ENCODE peak calls at places on chromosome 13, in six cellular contexts. One of them, this sample, is unnamed. For H3K9me2, the result is how much of the 10 kb centered on the place peaks cover.

GRCh38 chr13:84810781-84811180 is 928.5 kb upstream of the SLITRK1 start:
- DNase-seq in PC-3: no peak
- DNase-seq in SK-N-SH: no peak
- DNase-seq in HCT116: no peak
- DNase-seq in hepatocyte: no peak
- DNase-seq in OCI-LY7: no peak
- DNase-seq in this sample: no peak

GRCh38 chr13:34349091-34349722 is 531.3 kb downstream of the RFC3 start:
- DNase-seq in PC-3: peak
- DNase-seq in SK-N-SH: no peak
- DNase-seq in hepatocyte: peak
- DNase-seq in OCI-LY7: no peak
- DNase-seq in HCT116: no peak
- DNase-seq in this sample: peak

GRCh38 chr13:91659583-91660415 is 261.4 kb downstream of the GPC5 start:
- DNase-seq in PC-3: no peak
- DNase-seq in HCT116: no peak
- DNase-seq in hepatocyte: no peak
- DNase-seq in OCI-LY7: no peak
- DNase-seq in SK-N-SH: no peak
- DNase-seq in this sample: no peak

GRCh38 chr13:112711528-112712265 is 21.9 kb downstream of the ATP11A start:
- DNase-seq in hepatocyte: peak
- DNase-seq in OCI-LY7: no peak
- DNase-seq in SK-N-SH: no peak
- DNase-seq in HCT116: peak
- DNase-seq in PC-3: peak
- DNase-seq in this sample: peak

GRCh38 chr13:29749401-29750177 is 100.8 kb downstream of the UBL3 start:
- DNase-seq in HCT116: no peak
- DNase-seq in OCI-LY7: no peak
- DNase-seq in hepatocyte: no peak
- DNase-seq in PC-3: no peak
- DNase-seq in SK-N-SH: no peak
- DNase-seq in this sample: no peak

GRCh38 chr13:109816112-109816978 is 30.0 kb upstream of the IRS2 start:
- DNase-seq in HCT116: no peak
- DNase-seq in OCI-LY7: no peak
- DNase-seq in SK-N-SH: no peak
- DNase-seq in hepatocyte: no peak
- DNase-seq in PC-3: peak
- DNase-seq in this sample: no peak

GRCh38 chr13:112034846-112035245 is 32.1 kb upstream of the SOX1 start:
- DNase-seq in PC-3: no peak
- DNase-seq in HCT116: no peak
- DNase-seq in SK-N-SH: no peak
- DNase-seq in OCI-LY7: no peak
- DNase-seq in hepatocyte: no peak
- DNase-seq in this sample: no peak

GRCh38 chr13:33218020-33218419 is 67.5 kb downstream of the STARD13 start:
- DNase-seq in PC-3: peak
- DNase-seq in hepatocyte: peak
- DNase-seq in SK-N-SH: no peak
- DNase-seq in OCI-LY7: no peak
- DNase-seq in HCT116: peak
- DNase-seq in this sample: peak

GRCh38 chr13:51585696-51586095 is 1.4 kb downstream of the WDFY2 start:
- DNase-seq in OCI-LY7: peak
- DNase-seq in hepatocyte: no peak
- DNase-seq in HCT116: no peak
- DNase-seq in PC-3: peak
- DNase-seq in SK-N-SH: no peak
- DNase-seq in this sample: no peak

GRCh38 chr13:113854238-113855011 is 9.5 kb downstream of the GAS6 start:
- DNase-seq in OCI-LY7: no peak
- DNase-seq in hepatocyte: no peak
- DNase-seq in PC-3: no peak
- DNase-seq in SK-N-SH: no peak
- DNase-seq in HCT116: no peak
- DNase-seq in this sample: no peak

GRCh38 chr13:113956571-113956970 is 17.3 kb downstream of the C13orf46 start:
- DNase-seq in SK-N-SH: no peak
- DNase-seq in PC-3: no peak
- DNase-seq in hepatocyte: no peak
- DNase-seq in HCT116: no peak
- DNase-seq in OCI-LY7: no peak
- DNase-seq in this sample: no peak

GRCh38 chr13:100987993-100988392 is 313.4 kb upstream of the TMTC4 start:
- DNase-seq in hepatocyte: no peak
- DNase-seq in PC-3: peak
- DNase-seq in HCT116: no peak
- DNase-seq in OCI-LY7: no peak
- DNase-seq in SK-N-SH: no peak
- DNase-seq in this sample: no peak

GRCh38 chr13:80716610-80717081 is 375.7 kb upstream of the SPRY2 start:
- DNase-seq in OCI-LY7: no peak
- DNase-seq in HCT116: no peak
- DNase-seq in PC-3: no peak
- DNase-seq in SK-N-SH: no peak
- DNase-seq in hepatocyte: peak
- DNase-seq in this sample: no peak

GRCh38 chr13:98052412-98052811 is 90.5 kb upstream of the FARP1 start:
- DNase-seq in PC-3: no peak
- DNase-seq in SK-N-SH: no peak
- DNase-seq in hepatocyte: no peak
- DNase-seq in OCI-LY7: no peak
- DNase-seq in HCT116: no peak
- DNase-seq in this sample: no peak

GRCh38 chr13:109088528-109088927 is 459.1 kb downstream of the MYO16 start:
- DNase-seq in hepatocyte: no peak
- DNase-seq in PC-3: no peak
- DNase-seq in HCT116: no peak
- DNase-seq in SK-N-SH: no peak
- DNase-seq in OCI-LY7: no peak
- DNase-seq in this sample: no peak

GRCh38 chr13:100542546-100543156 is 45.9 kb downstream of the GGACT start:
- DNase-seq in PC-3: peak
- DNase-seq in HCT116: no peak
- DNase-seq in hepatocyte: no peak
- DNase-seq in OCI-LY7: peak
- DNase-seq in SK-N-SH: no peak
- DNase-seq in this sample: peak

GRCh38 chr13:87280139-87280538 is 391.0 kb upstream of the SLITRK5 start:
- DNase-seq in PC-3: peak
- DNase-seq in OCI-LY7: no peak
- DNase-seq in HCT116: no peak
- DNase-seq in SK-N-SH: no peak
- DNase-seq in hepatocyte: no peak
- DNase-seq in this sample: no peak

GRCh38 chr13:101523154-101523669 is 70.7 kb downstream of the ITGBL1 start:
- DNase-seq in PC-3: no peak
- DNase-seq in HCT116: no peak
- DNase-seq in OCI-LY7: no peak
- DNase-seq in SK-N-SH: no peak
- DNase-seq in hepatocyte: no peak
- DNase-seq in this sample: no peak

DNA sequence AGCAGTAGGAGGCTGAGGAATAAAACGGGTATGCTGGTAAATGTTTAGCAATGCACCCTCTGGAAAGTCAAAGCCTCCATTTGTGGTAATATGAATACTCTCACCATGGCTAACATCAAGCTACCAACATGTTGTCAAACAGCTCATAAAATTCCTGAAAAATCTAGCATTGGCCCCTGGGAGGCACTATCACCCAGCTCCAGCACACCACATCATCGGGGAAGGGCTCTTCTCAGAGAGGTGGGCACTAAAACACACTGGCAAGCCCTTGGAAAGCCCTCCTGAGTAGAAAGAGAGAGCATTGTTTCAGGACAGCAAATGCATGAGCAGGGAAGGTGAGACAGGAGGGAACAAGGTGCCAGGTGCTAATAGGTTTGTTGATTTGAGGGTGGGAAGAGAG is 53.9 kb upstream of the FLT1 start:
- DNase-seq in SK-N-SH: no peak
- DNase-seq in PC-3: no peak
- DNase-seq in OCI-LY7: no peak
- DNase-seq in HCT116: no peak
- DNase-seq in hepatocyte: no peak
- DNase-seq in this sample: no peak
- TF ChIP-seq CTCF in SK-N-SH: peak
- TF ChIP-seq CTCF in PC-3: peak
- TF ChIP-seq CTCF in OCI-LY7: no peak
- TF ChIP-seq CTCF in HCT116: peak
- TF ChIP-seq CTCF in hepatocyte: peak
- TF ChIP-seq CTCF in this sample: no peak

GRCh38 chr13:67416047-67416925 is 186.2 kb upstream of the PCDH9 start:
- DNase-seq in PC-3: peak
- DNase-seq in OCI-LY7: peak
- DNase-seq in SK-N-SH: peak
- DNase-seq in hepatocyte: peak
- DNase-seq in HCT116: no peak
- DNase-seq in this sample: peak
- H3K4me3 ChIP-seq in PC-3: no peak
- H3K4me3 ChIP-seq in OCI-LY7: no peak
- H3K4me3 ChIP-seq in SK-N-SH: no peak
- H3K4me3 ChIP-seq in hepatocyte: no peak
- H3K4me3 ChIP-seq in HCT116: no peak
- H3K4me3 ChIP-seq in this sample: no peak

GRCh38 chr13:35882722-35883497 is 248.3 kb downstream of the DCLK1 start:
- DNase-seq in hepatocyte: no peak
- DNase-seq in SK-N-SH: no peak
- DNase-seq in PC-3: peak
- DNase-seq in HCT116: no peak
- DNase-seq in OCI-LY7: no peak
- DNase-seq in this sample: no peak

GRCh38 chr13:35881360-35881759 is 249.8 kb downstream of the DCLK1 start:
- DNase-seq in hepatocyte: no peak
- DNase-seq in HCT116: no peak
- DNase-seq in SK-N-SH: no peak
- DNase-seq in PC-3: no peak
- DNase-seq in OCI-LY7: no peak
- DNase-seq in this sample: no peak

GRCh38 chr13:35874704-35875103 is 256.5 kb downstream of the DCLK1 start:
- DNase-seq in PC-3: no peak
- DNase-seq in HCT116: no peak
- DNase-seq in OCI-LY7: no peak
- DNase-seq in SK-N-SH: no peak
- DNase-seq in hepatocyte: no peak
- DNase-seq in this sample: no peak

GRCh38 chr13:35876601-35877000 is 254.6 kb downstream of the DCLK1 start:
- DNase-seq in HCT116: no peak
- DNase-seq in hepatocyte: no peak
- DNase-seq in PC-3: no peak
- DNase-seq in OCI-LY7: no peak
- DNase-seq in SK-N-SH: no peak
- DNase-seq in this sample: no peak

DNA sequence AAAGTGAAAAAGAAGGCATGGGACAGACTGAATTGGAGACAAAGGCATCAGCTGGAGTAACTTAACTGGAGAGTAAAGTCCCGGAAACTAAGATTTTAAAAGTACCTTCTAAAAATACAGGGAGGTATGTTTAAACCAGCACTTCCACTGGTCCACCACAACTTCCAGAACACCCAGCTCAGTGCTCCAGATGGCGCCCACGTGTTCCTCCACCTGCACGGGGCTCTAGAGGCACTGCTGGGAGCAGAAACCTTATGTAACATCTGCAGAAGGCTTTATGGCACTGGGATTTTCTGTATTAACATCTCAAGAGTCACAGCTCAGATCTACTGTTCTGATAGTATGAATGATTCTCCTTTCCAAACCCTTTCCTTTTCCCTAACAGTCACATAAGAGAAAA is 252.1 kb downstream of the DCLK1 start:
- DNase-seq in OCI-LY7: no peak
- DNase-seq in SK-N-SH: no peak
- DNase-seq in HCT116: no peak
- DNase-seq in hepatocyte: no peak
- DNase-seq in PC-3: no peak
- DNase-seq in this sample: no peak
- H3K9me2 ChIP-seq in OCI-LY7: under half
- H3K9me2 ChIP-seq in SK-N-SH: under half
- H3K9me2 ChIP-seq in HCT116: under half
- H3K9me2 ChIP-seq in hepatocyte: under half
- H3K9me2 ChIP-seq in PC-3: under half
- H3K9me2 ChIP-seq in this sample: under half

GRCh38 chr13:53206455-53206854 is 177.8 kb downstream of the OLFM4 start:
- DNase-seq in OCI-LY7: peak
- DNase-seq in SK-N-SH: peak
- DNase-seq in HCT116: no peak
- DNase-seq in PC-3: peak
- DNase-seq in hepatocyte: no peak
- DNase-seq in this sample: no peak
- TF ChIP-seq CTCF in OCI-LY7: peak
- TF ChIP-seq CTCF in SK-N-SH: peak
- TF ChIP-seq CTCF in HCT116: peak
- TF ChIP-seq CTCF in PC-3: peak
- TF ChIP-seq CTCF in hepatocyte: peak
- TF ChIP-seq CTCF in this sample: peak

DNA sequence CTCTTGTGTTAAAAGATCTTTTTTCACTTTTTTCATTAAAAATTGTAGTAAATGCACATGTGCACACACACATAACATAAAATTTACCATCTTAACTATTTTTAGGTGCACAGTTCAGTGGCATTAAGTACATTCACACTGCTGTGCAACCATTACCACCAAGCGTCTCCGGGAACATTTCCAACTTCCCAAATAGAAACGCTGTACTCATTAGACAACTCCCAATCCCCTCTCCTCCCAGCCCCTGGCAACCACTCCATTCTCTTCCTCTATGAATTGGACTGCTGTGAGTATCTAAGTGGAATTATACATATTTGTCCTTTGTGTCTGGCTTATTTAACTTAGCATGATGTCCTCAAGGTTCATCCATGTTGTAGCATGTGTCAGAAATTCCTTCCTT is 11.6 kb downstream of the GJB2 start:
- DNase-seq in hepatocyte: no peak
- DNase-seq in OCI-LY7: no peak
- DNase-seq in HCT116: no peak
- DNase-seq in PC-3: no peak
- DNase-seq in SK-N-SH: no peak
- DNase-seq in this sample: no peak
- H3K4me3 ChIP-seq in hepatocyte: no peak
- H3K4me3 ChIP-seq in OCI-LY7: no peak
- H3K4me3 ChIP-seq in HCT116: no peak
- H3K4me3 ChIP-seq in PC-3: no peak
- H3K4me3 ChIP-seq in SK-N-SH: no peak
- H3K4me3 ChIP-seq in this sample: no peak

This sample was measured in PC-9.